ENCODE peak calls at places on chromosomes 1 and 21, in nine cellular contexts. Y, V, J, K, C, Q, F, L and S are unnamed samples. For H3K4me1, the result is how much of the 10 kb centered on the place peaks cover.

GRCh38 chr1:36411674-36412648 is 14.3 kb upstream of the LSM10 start:
- DNase-seq in Y (peak), Q (peak), V (peak), J (no peak), K (no peak), L (no peak), F (peak), C (peak), S (no peak)

GRCh38 chr1:218479436-218480115 is 134.4 kb downstream of the TGFB2 start:
- DNase-seq in K (no peak), J (no peak), F (no peak), C (no peak), Y (no peak), L (no peak), Q (no peak), V (no peak), S (no peak)

GRCh38 chr1:228825840-228826484 is 90.7 kb downstream of the RHOU start:
- DNase-seq in F (no peak), Q (no peak), L (no peak), K (no peak), Y (no peak), V (no peak), J (no peak), C (no peak), S (no peak)

GRCh38 chr1:112840631-112841624 is 115.1 kb downstream of the SLC16A1 start:
- DNase-seq in J (no peak), Y (no peak), L (no peak), F (no peak), V (peak), Q (peak), K (no peak), C (peak), S (no peak)

GRCh38 chr1:116375884-116376733 is 3.1 kb downstream of the ATP1A1 start:
- DNase-seq in V (peak), K (peak), Y (peak), F (peak), J (peak), L (peak), C (no peak), Q (peak), S (no peak)

GRCh38 chr1:231786126-231786525 is 159.5 kb downstream of the DISC1 start:
- DNase-seq in Y (no peak), F (no peak), V (no peak), L (no peak), Q (no peak), C (no peak), K (no peak), J (no peak), S (no peak)

GRCh38 chr1:152811050-152811449 is 721 bp upstream of the LCE1B start:
- DNase-seq in Q (no peak), F (no peak), C (no peak), V (no peak), Y (peak), J (no peak), L (no peak), K (no peak), S (no peak)

GRCh38 chr1:115753830-115754229 is 14.7 kb downstream of the CASQ2 start:
- DNase-seq in L (no peak), F (no peak), C (no peak), Y (no peak), J (no peak), K (peak), V (no peak), Q (no peak), S (no peak)

GRCh38 chr21:34558960-34559631 is 47.1 kb upstream of the KCNE1 start:
- DNase-seq in Y (peak), C (no peak), K (no peak), J (no peak), V (no peak), Q (no peak), L (no peak), F (no peak), S (no peak)

GRCh38 chr1:111736548-111737215 is 2.5 kb downstream of the INKA2 start:
- DNase-seq in C (no peak), L (peak), F (no peak), K (peak), V (peak), Q (no peak), Y (no peak), J (no peak), S (no peak)

GRCh38 chr1:216945506-216946080 is 222.4 kb upstream of the ESRRG start:
- DNase-seq in C (no peak), Y (no peak), F (no peak), K (no peak), J (no peak), L (no peak), Q (no peak), V (no peak), S (no peak)

GRCh38 chr1:243605604-243606003 is 244.4 kb downstream of the AKT3 start:
- DNase-seq in F (no peak), J (no peak), C (no peak), Y (no peak), K (no peak), L (no peak), Q (no peak), V (no peak), S (no peak)

GRCh38 chr1:103372866-103373265 is 152.6 kb upstream of the RNPC3 start:
- DNase-seq in Q (no peak), J (no peak), K (no peak), L (no peak), C (no peak), F (no peak), Y (no peak), V (no peak), S (no peak)

GRCh38 chr21:16137106-16137505 is 407.3 kb downstream of the USP25 start:
- DNase-seq in Q (peak), F (no peak), C (no peak), K (no peak), J (no peak), Y (no peak), V (no peak), L (no peak), S (no peak)

GRCh38 chr21:42669069-42669468 is 15.6 kb downstream of the PDE9A start:
- DNase-seq in C (no peak), L (no peak), J (no peak), Q (no peak), K (no peak), Y (no peak), F (no peak), V (no peak), S (no peak)

GRCh38 chr21:42389449-42389835 is 6.4 kb downstream of the TMPRSS3 start:
- DNase-seq in F (no peak), K (no peak), Y (peak), J (peak), C (peak), L (no peak), V (peak), Q (no peak), S (peak)

GRCh38 chr1:229624521-229624905 is 1.4 kb downstream of the TAF5L start:
- DNase-seq in V (no peak), C (no peak), F (no peak), K (no peak), Y (no peak), L (no peak), Q (no peak), J (no peak), S (no peak)

GRCh38 chr1:16146888-16147614 is 8.8 kb downstream of the EPHA2 start:
- DNase-seq in L (peak), Y (no peak), C (no peak), Q (peak), K (no peak), F (no peak), J (no peak), V (no peak), S (no peak)

GRCh38 chr1:110205156-110205555 is 5.0 kb upstream of the KCNC4 start:
- DNase-seq in C (no peak), J (no peak), L (no peak), V (no peak), F (no peak), Q (no peak), Y (no peak), K (no peak), S (no peak)

GRCh38 chr1:157838966-157839365 is 2.6 kb downstream of the CD5L start:
- DNase-seq in K (no peak), V (no peak), L (no peak), C (peak), Q (no peak), Y (no peak), F (no peak), J (no peak), S (no peak)

GRCh38 chr1:54170961-54171460 is 18.2 kb upstream of the CDCP2 start:
- DNase-seq in L (no peak), K (no peak), Q (no peak), V (no peak), J (no peak), C (no peak), Y (no peak), F (no peak), S (no peak)

GRCh38 chr1:188706742-188707141 is 1770.9 kb downstream of the BRINP3 start:
- DNase-seq in C (no peak), Y (peak), V (no peak), Q (no peak), F (no peak), K (no peak), L (no peak), J (no peak), S (no peak)

GRCh38 chr1:3773572-3774502 is 1.3 kb downstream of the SMIM1 start:
- DNase-seq in Y (no peak), L (no peak), Q (no peak), K (no peak), F (no peak), V (no peak), J (no peak), C (no peak), S (no peak)

GRCh38 chr1:213820362-213821149 is 167.2 kb upstream of the PROX1 start:
- DNase-seq in F (no peak), V (no peak), C (no peak), Y (no peak), J (no peak), L (no peak), Q (peak), K (peak), S (no peak)

GRCh38 chr1:162011337-162012012 is 12.2 kb downstream of the OLFML2B start:
- DNase-seq in L (no peak), V (no peak), Q (peak), K (peak), J (no peak), Y (no peak), F (no peak), C (no peak), S (no peak)

GRCh38 chr1:234965128-234965527 is 163.5 kb downstream of the TOMM20 start:
- DNase-seq in L (no peak), K (no peak), C (no peak), Q (no peak), F (no peak), V (no peak), J (no peak), Y (no peak), S (no peak)

GRCh38 chr1:27571439-27572018 is 32.4 kb downstream of the AHDC1 start:
- DNase-seq in F (no peak), L (peak), K (peak), Q (no peak), Y (no peak), J (no peak), V (peak), C (no peak), S (no peak)

GRCh38 chr1:51093566-51093965 is 8.5 kb upstream of the C1orf185 start:
- DNase-seq in C (no peak), K (no peak), J (no peak), F (no peak), V (no peak), L (no peak), Q (no peak), Y (peak), S (no peak)

GRCh38 chr1:38151399-38151798 is 104.8 kb upstream of the POU3F1 start:
- DNase-seq in L (no peak), C (no peak), Q (no peak), K (no peak), F (no peak), V (no peak), Y (no peak), J (no peak), S (no peak)

GRCh38 chr1:91889717-91890459 is 3.9 kb upstream of the TGFBR3 start:
- DNase-seq in Y (peak), V (no peak), K (no peak), C (no peak), Q (no peak), J (no peak), L (peak), F (no peak), S (no peak)

GRCh38 chr1:91885331-91885715 is 628 bp downstream of the TGFBR3 start:
- DNase-seq in J (peak), F (no peak), Y (no peak), V (peak), L (peak), Q (no peak), K (peak), C (peak), S (no peak)

GRCh38 chr1:91883470-91883869 is 2.5 kb downstream of the TGFBR3 start:
- DNase-seq in L (no peak), V (no peak), F (peak), C (peak), J (no peak), Q (peak), Y (no peak), K (no peak), S (no peak)

GRCh38 chr1:91884459-91885290 is 1.3 kb downstream of the TGFBR3 start:
- DNase-seq in J (peak), V (peak), C (no peak), K (no peak), Q (peak), L (no peak), F (peak), Y (no peak), S (peak)

DNA sequence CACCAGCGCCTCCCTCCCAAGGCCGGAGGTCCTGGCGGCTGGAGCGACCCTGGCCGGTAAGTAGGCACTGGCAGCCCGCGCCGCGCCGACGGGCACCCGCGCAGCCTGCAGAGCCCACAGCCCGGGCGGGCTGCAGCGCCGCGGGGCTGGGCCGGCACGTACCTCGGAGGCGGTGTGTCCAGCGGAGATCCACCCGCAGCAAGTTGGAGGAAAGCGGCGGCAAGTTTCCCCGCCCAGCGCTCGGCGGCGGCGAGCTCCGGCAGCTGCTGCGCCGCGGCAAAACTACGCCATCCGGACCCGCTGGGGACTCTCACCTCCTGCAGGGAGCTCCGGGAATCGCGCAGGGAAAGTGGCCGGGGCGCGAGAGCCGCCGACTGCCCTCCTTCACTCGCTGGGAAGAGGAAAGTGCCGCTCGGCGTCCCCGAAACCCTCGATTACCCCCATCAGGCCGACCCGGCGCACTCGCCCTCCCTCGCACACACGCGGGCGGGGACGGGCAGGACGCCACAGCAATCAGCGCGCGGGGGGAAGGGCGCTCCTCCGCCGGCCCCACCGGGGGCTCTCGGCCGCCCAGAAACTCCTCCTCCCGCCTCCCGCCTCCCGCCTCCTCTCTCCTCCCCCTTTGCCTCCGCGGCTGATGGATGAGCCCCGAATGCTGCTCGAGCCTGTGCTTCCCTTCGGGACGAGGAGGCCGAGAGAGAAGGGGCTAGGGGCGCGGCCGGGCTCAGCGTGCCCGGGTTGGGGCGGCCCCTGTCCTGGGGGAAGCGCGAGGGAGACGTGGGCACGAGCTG is at the start of gene TGFBR3:
- DNase-seq in K (peak), Y (peak), C (peak), V (peak), F (peak), Q (peak), L (peak), J (peak), S (peak)
- H3K4me1 ChIP-seq in K (under half), Y (under half), C (under half), V (under half), F (under half), Q (under half), L (under half), J (under half), S (under half)

GRCh38 chr1:23596382-23597358 is 37.4 kb upstream of the ID3 start:
- DNase-seq in J (no peak), F (no peak), Y (no peak), Q (no peak), L (no peak), K (no peak), V (no peak), C (no peak), S (no peak)

GRCh38 chr1:23597635-23598388 is 38.5 kb upstream of the ID3 start:
- DNase-seq in J (no peak), C (no peak), V (peak), Q (no peak), L (no peak), F (no peak), K (no peak), Y (no peak), S (no peak)

GRCh38 chr1:23600283-23600682 is 41.0 kb upstream of the ID3 start:
- DNase-seq in Y (no peak), C (no peak), F (no peak), L (no peak), Q (no peak), K (no peak), V (no peak), J (no peak), S (no peak)

GRCh38 chr1:23599125-23599524 is 39.8 kb upstream of the ID3 start:
- DNase-seq in Y (no peak), V (no peak), Q (no peak), L (no peak), F (no peak), J (no peak), C (no peak), K (no peak), S (no peak)

GRCh38 chr1:23598424-23598823 is 39.1 kb upstream of the ID3 start:
- DNase-seq in C (no peak), K (no peak), Y (no peak), J (no peak), V (peak), F (no peak), L (no peak), Q (no peak), S (peak)
- H3K4me1 ChIP-seq in C (under half), K (under half), Y (under half), J (under half), V (under half), F (half or more), L (under half), Q (under half), S (under half)

GRCh38 chr1:8374356-8374755 is 56.4 kb downstream of the SLC45A1 start:
- DNase-seq in K (no peak), Q (no peak), Y (no peak), L (peak), V (no peak), F (no peak), J (no peak), C (no peak), S (no peak)
- H3K4me1 ChIP-seq in K (half or more), Q (half or more), Y (under half), L (half or more), V (half or more), F (under half), J (half or more), C (under half), S (under half)

GRCh38 chr1:198258491-198258890 is 101.7 kb downstream of the NEK7 start:
- DNase-seq in Q (no peak), Y (peak), C (no peak), V (no peak), K (no peak), F (no peak), L (no peak), J (no peak), S (no peak)
- H3K4me1 ChIP-seq in Q (under half), Y (under half), C (under half), V (under half), K (under half), F (under half), L (half or more), J (under half), S (under half)

DNA sequence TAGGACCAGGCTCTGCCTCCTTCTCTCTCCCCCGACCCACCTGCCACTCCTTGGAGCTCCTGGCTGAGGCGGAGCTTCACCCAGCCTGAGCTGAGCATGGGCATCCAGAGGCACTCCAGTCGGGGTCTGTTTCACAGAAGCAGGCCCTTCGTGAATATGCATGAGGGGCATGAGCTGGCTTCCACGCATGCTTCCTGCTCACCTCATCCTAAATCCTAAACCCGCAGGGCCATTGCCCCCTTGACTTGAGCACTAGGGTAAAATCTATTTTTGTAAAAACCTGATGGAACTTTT is 24.0 kb downstream of the CAPZB start:
- DNase-seq in J (no peak), K (no peak), C (no peak), F (no peak), V (no peak), L (no peak), Y (no peak), Q (no peak), S (no peak)
- H3K4me1 ChIP-seq in J (half or more), K (under half), C (under half), F (half or more), V (half or more), L (half or more), Y (under half), Q (under half), S (under half)

GRCh38 chr1:226702318-226702956 is 36.6 kb downstream of the ITPKB start:
- DNase-seq in V (no peak), L (peak), Q (no peak), F (no peak), C (no peak), Y (no peak), J (no peak), K (no peak), S (no peak)

GRCh38 chr1:226702957-226703831 is 35.9 kb downstream of the ITPKB start:
- DNase-seq in Y (peak), F (peak), C (peak), J (peak), Q (peak), K (peak), L (peak), V (peak), S (peak)

GRCh38 chr1:226706664-226707063 is 32.4 kb downstream of the ITPKB start:
- DNase-seq in K (no peak), Q (no peak), F (no peak), Y (no peak), V (no peak), C (no peak), J (no peak), L (no peak), S (no peak)

GRCh38 chr1:226700861-226701260 is 38.2 kb downstream of the ITPKB start:
- DNase-seq in J (no peak), Y (no peak), L (no peak), F (no peak), V (no peak), K (no peak), C (no peak), Q (no peak), S (no peak)

GRCh38 chr1:226704169-226704921 is 34.7 kb downstream of the ITPKB start:
- DNase-seq in Y (no peak), K (no peak), L (no peak), V (no peak), J (no peak), F (no peak), C (no peak), Q (no peak), S (no peak)
- H3K4me1 ChIP-seq in Y (under half), K (under half), L (under half), V (under half), J (under half), F (under half), C (under half), Q (under half), S (under half)

GRCh38 chr1:21311016-21311415 is 20.8 kb upstream of the ECE1 start:
- DNase-seq in Q (no peak), F (no peak), Y (no peak), L (no peak), C (no peak), K (no peak), V (no peak), J (no peak), S (no peak)
- H3K4me1 ChIP-seq in Q (under half), F (under half), Y (under half), L (half or more), C (under half), K (under half), V (under half), J (half or more), S (under half)